ENCODE peak calls at places on chromosomes 16 and 17, in five cellular contexts. One of them, this sample, is unnamed.

GRCh38 chr17:64151016-64151368 is 21.0 kb upstream of the ERN1 start:
- DNase-seq in BJ: no peak
- DNase-seq in Peyer's patch: no peak
- DNase-seq in heart left ventricle: no peak
- DNase-seq in stomach: no peak
- DNase-seq in this sample: no peak

GRCh38 chr17:18224428-18225120 is 861 bp upstream of the LLGL1 start:
- DNase-seq in BJ: no peak
- DNase-seq in heart left ventricle: peak
- DNase-seq in Peyer's patch: no peak
- DNase-seq in stomach: no peak
- DNase-seq in this sample: no peak

GRCh38 chr17:27199948-27200347 is 94.0 kb upstream of the WSB1 start:
- DNase-seq in stomach: no peak
- DNase-seq in BJ: no peak
- DNase-seq in Peyer's patch: no peak
- DNase-seq in heart left ventricle: no peak
- DNase-seq in this sample: no peak

GRCh38 chr17:2634361-2634960 is 41.0 kb downstream of the PAFAH1B1 start:
- DNase-seq in BJ: no peak
- DNase-seq in heart left ventricle: no peak
- DNase-seq in Peyer's patch: no peak
- DNase-seq in stomach: peak
- DNase-seq in this sample: peak

GRCh38 chr17:78667741-78668640 is 90.8 kb upstream of the DNAH17 start:
- DNase-seq in Peyer's patch: no peak
- DNase-seq in BJ: no peak
- DNase-seq in heart left ventricle: no peak
- DNase-seq in stomach: no peak
- DNase-seq in this sample: no peak

GRCh38 chr17:81294512-81295030 is 536 bp downstream of the SLC38A10 start:
- DNase-seq in BJ: no peak
- DNase-seq in Peyer's patch: peak
- DNase-seq in stomach: peak
- DNase-seq in heart left ventricle: peak
- DNase-seq in this sample: no peak

GRCh38 chr17:73800893-73801292 is 156.6 kb upstream of the SDK2 start:
- DNase-seq in stomach: no peak
- DNase-seq in Peyer's patch: no peak
- DNase-seq in BJ: no peak
- DNase-seq in heart left ventricle: no peak
- DNase-seq in this sample: no peak

GRCh38 chr17:1036171-1036844 is 39.4 kb downstream of the TIMM22 start:
- DNase-seq in heart left ventricle: no peak
- DNase-seq in BJ: no peak
- DNase-seq in Peyer's patch: no peak
- DNase-seq in stomach: no peak
- DNase-seq in this sample: no peak

GRCh38 chr16:89859809-89860075 is 13.7 kb upstream of the TCF25 start:
- DNase-seq in Peyer's patch: no peak
- DNase-seq in heart left ventricle: no peak
- DNase-seq in BJ: no peak
- DNase-seq in stomach: no peak
- DNase-seq in this sample: no peak

GRCh38 chr17:51913491-51913890 is 245.0 kb downstream of the CA10 start:
- DNase-seq in stomach: no peak
- DNase-seq in heart left ventricle: no peak
- DNase-seq in Peyer's patch: no peak
- DNase-seq in BJ: no peak
- DNase-seq in this sample: no peak

GRCh38 chr16:10080031-10080772 is 102.0 kb downstream of the GRIN2A start:
- DNase-seq in Peyer's patch: no peak
- DNase-seq in BJ: peak
- DNase-seq in stomach: peak
- DNase-seq in heart left ventricle: peak
- DNase-seq in this sample: peak

GRCh38 chr17:78493455-78494188 is 83.6 kb downstream of the DNAH17 start:
- DNase-seq in Peyer's patch: no peak
- DNase-seq in stomach: no peak
- DNase-seq in heart left ventricle: no peak
- DNase-seq in BJ: no peak
- DNase-seq in this sample: no peak

GRCh38 chr17:1997146-1997586 is 28.0 kb downstream of the RTN4RL1 start:
- DNase-seq in Peyer's patch: no peak
- DNase-seq in heart left ventricle: no peak
- DNase-seq in stomach: no peak
- DNase-seq in BJ: no peak
- DNase-seq in this sample: no peak

GRCh38 chr16:63663155-63663554 is 1458.7 kb downstream of the CDH11 start:
- DNase-seq in BJ: no peak
- DNase-seq in Peyer's patch: no peak
- DNase-seq in heart left ventricle: no peak
- DNase-seq in stomach: no peak
- DNase-seq in this sample: no peak

GRCh38 chr17:32331243-32332040 is 10.5 kb downstream of the C17orf75 start:
- DNase-seq in stomach: no peak
- DNase-seq in BJ: no peak
- DNase-seq in Peyer's patch: no peak
- DNase-seq in heart left ventricle: no peak
- DNase-seq in this sample: no peak

GRCh38 chr17:79407385-79407784 is 203.5 kb downstream of the RBFOX3 start:
- DNase-seq in Peyer's patch: no peak
- DNase-seq in BJ: no peak
- DNase-seq in heart left ventricle: no peak
- DNase-seq in stomach: no peak
- DNase-seq in this sample: no peak

GRCh38 chr16:4115209-4115940 is 867 bp downstream of the ADCY9 start:
- DNase-seq in stomach: peak
- DNase-seq in BJ: no peak
- DNase-seq in Peyer's patch: peak
- DNase-seq in heart left ventricle: peak
- DNase-seq in this sample: no peak

GRCh38 chr16:84143784-84144199 is 1.2 kb downstream of the HSDL1 start:
- DNase-seq in BJ: no peak
- DNase-seq in Peyer's patch: no peak
- DNase-seq in heart left ventricle: no peak
- DNase-seq in stomach: no peak
- DNase-seq in this sample: no peak

GRCh38 chr16:46896314-46896968 is 12.3 kb downstream of the GPT2 start:
- DNase-seq in Peyer's patch: no peak
- DNase-seq in BJ: no peak
- DNase-seq in stomach: no peak
- DNase-seq in heart left ventricle: peak
- DNase-seq in this sample: no peak

GRCh38 chr17:64706224-64707076 is 44.3 kb upstream of the SMURF2 start:
- DNase-seq in BJ: no peak
- DNase-seq in Peyer's patch: no peak
- DNase-seq in stomach: no peak
- DNase-seq in heart left ventricle: no peak
- DNase-seq in this sample: no peak

GRCh38 chr16:58148526-58148925 is 19.3 kb upstream of the CFAP20 start:
- DNase-seq in stomach: no peak
- DNase-seq in heart left ventricle: no peak
- DNase-seq in Peyer's patch: no peak
- DNase-seq in BJ: no peak
- DNase-seq in this sample: no peak

GRCh38 chr16:8639694-8640093 is 18.2 kb downstream of the METTL22 start:
- DNase-seq in stomach: no peak
- DNase-seq in Peyer's patch: no peak
- DNase-seq in heart left ventricle: no peak
- DNase-seq in BJ: no peak
- DNase-seq in this sample: no peak

GRCh38 chr17:78981010-78981888 is 1.5 kb upstream of the LGALS3BP start:
- DNase-seq in BJ: no peak
- DNase-seq in heart left ventricle: no peak
- DNase-seq in Peyer's patch: no peak
- DNase-seq in stomach: no peak
- DNase-seq in this sample: no peak

GRCh38 chr16:62829615-62830014 is 793.4 kb upstream of the CDH8 start:
- DNase-seq in stomach: no peak
- DNase-seq in Peyer's patch: no peak
- DNase-seq in heart left ventricle: no peak
- DNase-seq in BJ: no peak
- DNase-seq in this sample: no peak

GRCh38 chr16:57009641-57010170 is 20.3 kb downstream of the NLRC5 start:
- DNase-seq in heart left ventricle: no peak
- DNase-seq in Peyer's patch: no peak
- DNase-seq in BJ: no peak
- DNase-seq in stomach: no peak
- DNase-seq in this sample: no peak

GRCh38 chr16:31099860-31100638 is 5.5 kb upstream of the VKORC1 start:
- DNase-seq in BJ: no peak
- DNase-seq in Peyer's patch: no peak
- DNase-seq in stomach: no peak
- DNase-seq in heart left ventricle: no peak
- DNase-seq in this sample: no peak

GRCh38 chr17:82565551-82565950 is 46.0 kb downstream of the FOXK2 start:
- DNase-seq in Peyer's patch: no peak
- DNase-seq in stomach: no peak
- DNase-seq in BJ: no peak
- DNase-seq in heart left ventricle: no peak
- DNase-seq in this sample: no peak

GRCh38 chr17:78128616-78129384 is at the start of gene TMC6:
- DNase-seq in BJ: no peak
- DNase-seq in Peyer's patch: peak
- DNase-seq in stomach: peak
- DNase-seq in heart left ventricle: peak
- DNase-seq in this sample: no peak

GRCh38 chr16:22353188-22353919 is 21.1 kb downstream of the CDR2 start:
- DNase-seq in BJ: peak
- DNase-seq in Peyer's patch: no peak
- DNase-seq in stomach: no peak
- DNase-seq in heart left ventricle: no peak
- DNase-seq in this sample: peak

GRCh38 chr17:82831818-82832200 is 8.0 kb downstream of the ZNF750 start:
- DNase-seq in stomach: no peak
- DNase-seq in Peyer's patch: no peak
- DNase-seq in heart left ventricle: no peak
- DNase-seq in BJ: no peak
- DNase-seq in this sample: no peak

GRCh38 chr17:79902146-79902791 is 63.0 kb upstream of the CBX4 start:
- DNase-seq in heart left ventricle: no peak
- DNase-seq in BJ: no peak
- DNase-seq in stomach: no peak
- DNase-seq in Peyer's patch: no peak
- DNase-seq in this sample: no peak

GRCh38 chr16:59210955-59211541 is 476.9 kb upstream of the GOT2 start:
- DNase-seq in Peyer's patch: no peak
- DNase-seq in stomach: no peak
- DNase-seq in BJ: peak
- DNase-seq in heart left ventricle: peak
- DNase-seq in this sample: peak

DNA sequence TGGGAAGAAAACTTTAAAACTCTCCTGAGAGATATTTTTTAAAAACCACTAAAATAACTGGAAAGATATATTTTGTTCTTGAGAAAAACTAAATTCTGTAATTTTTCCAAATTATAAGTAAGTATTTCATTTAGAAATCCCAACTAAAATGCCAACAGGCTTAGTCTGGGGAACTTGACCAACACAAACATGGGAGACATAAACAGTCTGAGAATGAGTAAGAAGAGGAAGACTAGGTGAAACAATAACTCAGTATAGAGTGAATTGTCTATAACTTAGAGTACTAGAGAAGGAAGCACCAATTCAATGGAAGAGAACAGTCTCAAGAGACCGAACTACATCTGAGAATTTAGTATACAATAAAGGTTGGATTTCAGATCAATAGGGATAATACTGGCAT is 2.9 kb downstream of the CMTM1 start:
- DNase-seq in stomach: no peak
- DNase-seq in Peyer's patch: no peak
- DNase-seq in BJ: no peak
- DNase-seq in heart left ventricle: no peak
- DNase-seq in this sample: no peak
- H3K4me3 ChIP-seq in stomach: no peak
- H3K4me3 ChIP-seq in Peyer's patch: no peak
- H3K4me3 ChIP-seq in BJ: no peak
- H3K4me3 ChIP-seq in heart left ventricle: no peak
- H3K4me3 ChIP-seq in this sample: no peak

GRCh38 chr17:15446036-15446435 is 21.4 kb downstream of the CDRT4 start:
- DNase-seq in Peyer's patch: no peak
- DNase-seq in stomach: no peak
- DNase-seq in heart left ventricle: no peak
- DNase-seq in BJ: no peak
- DNase-seq in this sample: no peak
- TF ChIP-seq CTCF in Peyer's patch: no peak
- TF ChIP-seq CTCF in stomach: no peak
- TF ChIP-seq CTCF in heart left ventricle: no peak
- TF ChIP-seq CTCF in BJ: no peak
- TF ChIP-seq CTCF in this sample: no peak

DNA sequence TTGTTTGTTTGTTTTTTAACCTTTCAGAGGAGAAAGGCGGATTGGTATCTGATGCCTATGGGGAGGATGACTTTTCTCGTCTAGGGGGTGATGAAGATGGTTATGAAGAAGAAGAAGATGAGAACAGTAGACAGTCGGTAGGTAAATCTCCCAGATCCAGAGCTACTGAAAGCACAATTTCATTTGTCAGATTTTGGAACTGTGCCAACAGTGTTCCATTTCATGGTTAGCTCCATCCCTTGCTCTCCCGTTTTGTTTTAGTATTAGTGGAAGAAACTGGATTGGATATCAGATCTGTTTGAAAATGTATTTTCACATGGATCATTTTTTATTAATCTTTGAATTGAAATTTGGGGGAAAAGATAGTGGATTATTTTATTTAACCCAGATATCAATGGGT is 1.4 kb downstream of the SAP30BP start:
- DNase-seq in stomach: no peak
- DNase-seq in BJ: no peak
- DNase-seq in heart left ventricle: no peak
- DNase-seq in Peyer's patch: no peak
- DNase-seq in this sample: no peak
- H3K4me3 ChIP-seq in stomach: no peak
- H3K4me3 ChIP-seq in BJ: peak
- H3K4me3 ChIP-seq in heart left ventricle: peak
- H3K4me3 ChIP-seq in Peyer's patch: no peak
- H3K4me3 ChIP-seq in this sample: peak

DNA sequence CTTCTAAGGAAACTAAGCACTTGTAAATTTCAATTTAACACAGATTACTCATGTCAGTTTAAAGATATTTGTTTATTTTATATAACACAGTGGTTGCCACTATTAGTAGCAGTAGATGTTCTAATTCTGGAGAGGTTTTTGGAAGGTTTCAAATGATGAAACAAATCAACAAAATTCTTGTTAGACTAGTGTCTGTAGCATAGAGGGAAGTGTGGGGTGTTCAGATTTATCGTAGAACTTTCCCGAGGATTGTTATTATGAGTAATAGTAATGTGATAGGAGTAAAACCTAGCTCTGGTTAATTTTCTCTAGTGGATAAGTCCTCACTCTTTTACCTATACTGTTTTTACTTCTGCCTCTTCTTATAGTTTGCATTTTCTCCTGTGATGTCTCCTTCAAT is 6.3 kb downstream of the GAN start:
- DNase-seq in stomach: no peak
- DNase-seq in BJ: no peak
- DNase-seq in Peyer's patch: no peak
- DNase-seq in heart left ventricle: no peak
- DNase-seq in this sample: no peak
- TF ChIP-seq CTCF in stomach: no peak
- TF ChIP-seq CTCF in BJ: no peak
- TF ChIP-seq CTCF in Peyer's patch: no peak
- TF ChIP-seq CTCF in heart left ventricle: no peak
- TF ChIP-seq CTCF in this sample: no peak